ENCODE peak calls at places on chromosomes 13 and 19, in six cellular contexts. T is body of pancreas, U is esophagus squamous epithelium, Q is lower leg skin, K is ovary, A is HFF-Myc. O is an unnamed sample.

GRCh38 chr19:32675720-32676185 is at the start of gene RGS9BP:
- DNase-seq in Q (peak; percentile 97), U (no peak), T (peak; percentile 72), K (peak; percentile 81), A (no peak), O (peak; percentile 73)

GRCh38 chr13:21326155-21327030 is 132.7 kb downstream of the ZDHHC20 start:
- DNase-seq in K (peak; percentile 25), U (no peak), T (peak; percentile 28), Q (no peak), A (peak; percentile 60), O (peak; percentile 32)

GRCh38 chr13:98291658-98292057 is 114.6 kb upstream of the RNF113B start:
- DNase-seq in K (no peak), U (no peak), A (no peak), Q (no peak), T (peak; percentile 49), O (no peak)

GRCh38 chr19:6743071-6743470 is 3.6 kb downstream of the TRIP10 start:
- DNase-seq in Q (no peak), A (no peak), T (no peak), K (no peak), U (no peak), O (no peak)

GRCh38 chr13:110012102-110012739 is 225.8 kb upstream of the IRS2 start:
- DNase-seq in Q (no peak), A (peak; percentile 99), T (no peak), K (no peak), U (no peak), O (peak; percentile 93)

GRCh38 chr19:44164673-44165512 is at the start of gene ZNF226:
- DNase-seq in T (peak; percentile 95), U (peak; percentile 50), A (peak; percentile 99), Q (peak; percentile 95), K (peak; percentile 88), O (peak; percentile 99)

GRCh38 chr19:40523322-40524047 is 53.2 kb upstream of the SHKBP1 start:
- DNase-seq in T (peak; percentile 89), U (no peak), A (no peak), K (no peak), Q (no peak), O (peak; percentile 64)

GRCh38 chr13:64054306-64054705 is 2638.7 kb upstream of the PCDH20 start:
- DNase-seq in U (no peak), T (no peak), K (no peak), A (no peak), Q (no peak), O (peak; percentile 1)

GRCh38 chr19:38946229-38947010 is 15.7 kb downstream of the MRPS12 start:
- DNase-seq in U (no peak), Q (no peak), K (no peak), T (no peak), A (no peak), O (no peak)

GRCh38 chr13:75279834-75280369 is 202.1 kb downstream of the TBC1D4 start:
- DNase-seq in A (no peak), U (no peak), T (no peak), Q (no peak), K (no peak), O (no peak)

GRCh38 chr13:97975280-97975850 is 21.9 kb downstream of the IPO5 start:
- DNase-seq in A (no peak), T (no peak), K (no peak), U (no peak), Q (no peak), O (no peak)

GRCh38 chr13:83024226-83024625 is 858.0 kb downstream of the SLITRK1 start:
- DNase-seq in Q (no peak), T (no peak), K (no peak), A (no peak), U (no peak), O (peak; percentile 11)

GRCh38 chr19:5961969-5962945 is 15.7 kb downstream of the RANBP3 start:
- DNase-seq in Q (no peak), T (peak; percentile 91), U (no peak), A (no peak), K (no peak), O (peak; percentile 58)

GRCh38 chr19:46745521-46746280 is at the start of gene FKRP:
- DNase-seq in Q (no peak), U (no peak), A (no peak), T (no peak), K (peak; percentile 45), O (no peak)

GRCh38 chr19:47658431-47659383 is 49.8 kb downstream of the BICRA start:
- DNase-seq in K (no peak), U (no peak), A (no peak), Q (no peak), T (no peak), O (peak; percentile 87)

GRCh38 chr19:34667349-34668076 is 9.4 kb downstream of the SCGB2B2 start:
- DNase-seq in A (no peak), T (no peak), Q (no peak), U (no peak), K (no peak), O (peak; percentile 16)

GRCh38 chr13:35208587-35208986 is 266.5 kb downstream of the NBEA start:
- DNase-seq in K (no peak), A (no peak), Q (no peak), T (no peak), U (no peak), O (no peak)

GRCh38 chr13:73691891-73692290 is 442.3 kb downstream of the KLF12 start:
- DNase-seq in Q (no peak), A (no peak), K (no peak), T (no peak), U (no peak), O (no peak)

GRCh38 chr13:33125821-33126570 is 109.8 kb downstream of the KL start:
- DNase-seq in U (no peak), K (peak; percentile 73), Q (peak; percentile 89), A (peak; percentile 94), T (peak; percentile 63), O (peak; percentile 94)

GRCh38 chr19:54518844-54519243 is 16.2 kb downstream of the LAIR2 start:
- DNase-seq in K (no peak), Q (no peak), A (no peak), T (no peak), U (no peak), O (no peak)

GRCh38 chr19:6632002-6632621 is 37.8 kb downstream of the TNFSF14 start:
- DNase-seq in A (peak; percentile 52), Q (peak; percentile 90), T (peak; percentile 76), K (peak; percentile 79), U (peak; percentile 13), O (peak; percentile 84)

GRCh38 chr19:49877020-49877878 is at the start of the genes AKT1S1 and TBC1D17:
- DNase-seq in K (peak; percentile 100), T (peak; percentile 100), U (peak; percentile 92), A (peak; percentile 100), Q (peak; percentile 100), O (peak; percentile 100)

GRCh38 chr13:22110368-22110767 is 439.5 kb downstream of the FGF9 start:
- DNase-seq in T (peak; percentile 82), Q (no peak), U (no peak), K (no peak), A (no peak), O (no peak)

GRCh38 chr19:39157997-39158389 is 32.4 kb downstream of the PAK4 start:
- DNase-seq in K (no peak), Q (no peak), U (no peak), A (no peak), T (no peak), O (no peak)

GRCh38 chr13:34749046-34749445 is 193.0 kb upstream of the NBEA start:
- DNase-seq in T (no peak), U (no peak), Q (no peak), A (no peak), K (no peak), O (no peak)

GRCh38 chr13:71864981-71865857 is 1.8 kb downstream of the DACH1 start:
- DNase-seq in U (no peak), Q (peak; percentile 83), K (no peak), A (no peak), T (peak; percentile 16), O (no peak)

GRCh38 chr13:95226932-95227718 is 74.1 kb downstream of the ABCC4 start:
- DNase-seq in K (no peak), A (no peak), U (no peak), Q (no peak), T (no peak), O (no peak)

GRCh38 chr19:19552811-19553210 is 14.7 kb downstream of the CILP2 start:
- DNase-seq in T (no peak), K (no peak), A (no peak), Q (no peak), U (no peak), O (peak; percentile 34)

GRCh38 chr19:1000095-1000494 is at the start of gene GRIN3B:
- DNase-seq in A (no peak), U (no peak), Q (no peak), K (no peak), T (peak; percentile 59), O (peak; percentile 51)

GRCh38 chr19:1002600-1002999 is 2.4 kb downstream of the GRIN3B start:
- DNase-seq in T (no peak), K (no peak), U (no peak), A (no peak), Q (no peak), O (no peak)

GRCh38 chr19:999379-999719 is 870 bp upstream of the GRIN3B start:
- DNase-seq in U (no peak), Q (no peak), T (no peak), K (no peak), A (no peak), O (no peak)

GRCh38 chr19:1001538-1002166 is 1.4 kb downstream of the GRIN3B start:
- DNase-seq in A (no peak), K (no peak), U (no peak), Q (no peak), T (peak; percentile 49), O (no peak)

GRCh38 chr19:1000591-1001537 is 645 bp downstream of the GRIN3B start:
- DNase-seq in Q (no peak), U (no peak), T (no peak), K (no peak), A (no peak), O (no peak)
- H3K4me3 ChIP-seq in Q (no peak overlapping the region), U (no peak overlapping the region), T (no peak overlapping the region), K (no peak overlapping the region), A (no peak overlapping the region), O (no peak overlapping the region)

GRCh38 chr13:45464141-45464686 is 525 bp upstream of the COG3 start:
- DNase-seq in A (no peak), Q (peak; percentile 84), K (no peak), T (no peak), U (no peak), O (no peak)

GRCh38 chr13:45468676-45469075 is 3.9 kb downstream of the COG3 start:
- DNase-seq in K (no peak), A (no peak), Q (no peak), U (no peak), T (no peak), O (no peak)

GRCh38 chr13:45466359-45466758 is 1.6 kb downstream of the COG3 start:
- DNase-seq in Q (no peak), A (no peak), U (no peak), T (no peak), K (no peak), O (no peak)

GRCh38 chr13:45464687-45465453 is at the start of gene COG3:
- DNase-seq in K (peak; percentile 95), T (peak; percentile 95), U (peak; percentile 62), A (peak; percentile 93), Q (peak; percentile 99), O (peak; percentile 98)
- TF ChIP-seq CTCF in K (peak; percentile 32), T (no peak), U (peak; percentile 61), A (peak; percentile 21), Q (no peak), O (no peak)

GRCh38 chr19:22532388-22533310 is 101.5 kb upstream of the ZNF492 start:
- DNase-seq in T (peak; percentile 99), K (peak; percentile 99), A (no peak), U (no peak), Q (no peak), O (no peak)
- H3K4me3 ChIP-seq in T (peak overlapping the region; percentile 39), K (peak overlapping the region; percentile 44), A (no peak overlapping the region), U (no peak overlapping the region), Q (no peak overlapping the region), O (no peak overlapping the region)

GRCh38 chr13:79477968-79478367 is 3.0 kb upstream of the NDFIP2 start:
- DNase-seq in U (no peak), A (no peak), Q (no peak), K (no peak), T (no peak), O (no peak)
- TF ChIP-seq CTCF in U (no peak), A (no peak), Q (no peak), K (no peak), T (no peak), O (no peak)